ENCODE peak calls at places on chromosomes 11 and 22, in nine cellular contexts. One of them, this sample, is unnamed.

GRCh38 chr11:101866619-101867491 is 48.0 kb upstream of the CEP126 start:
- DNase-seq in activated T-helper 1 cell treated with anti-CD3 and anti-CD28 coated beads, Interleukin-12 subunit alpha, Interleukin-12 subunit beta, Interleukin-2, Interleukin-4 antibody, amounts not matched to agents 30 ng/mL and 10 ng/mL and 1 ng/mL, durations not matched to agents 14 hours and 24 hours and 36 hours: no peak
- DNase-seq in lower lobe of right lung: no peak
- DNase-seq in T follicular helper cell: no peak
- DNase-seq in brain microvascular endothelial cell: peak
- DNase-seq in GOT3: no peak
- DNase-seq in GM12891: no peak
- DNase-seq in kidney: no peak
- DNase-seq in NCI-H510A treated with DMSO at 0.1 percent for 48 hours: no peak
- DNase-seq in this sample: no peak

GRCh38 chr11:126585388-126586302 is 230.2 kb downstream of the ST3GAL4 start:
- DNase-seq in GM12891: no peak
- DNase-seq in kidney: no peak
- DNase-seq in GOT3: no peak
- DNase-seq in activated T-helper 1 cell treated with anti-CD3 and anti-CD28 coated beads, Interleukin-12 subunit alpha, Interleukin-12 subunit beta, Interleukin-2, Interleukin-4 antibody, amounts not matched to agents 30 ng/mL and 10 ng/mL and 1 ng/mL, durations not matched to agents 14 hours and 24 hours and 36 hours: no peak
- DNase-seq in T follicular helper cell: no peak
- DNase-seq in brain microvascular endothelial cell: peak
- DNase-seq in lower lobe of right lung: no peak
- DNase-seq in NCI-H510A treated with DMSO at 0.1 percent for 48 hours: peak
- DNase-seq in this sample: no peak

GRCh38 chr22:44289429-44290171 is 23.2 kb downstream of the SHISAL1 start:
- DNase-seq in T follicular helper cell: no peak
- DNase-seq in NCI-H510A treated with DMSO at 0.1 percent for 48 hours: no peak
- DNase-seq in GOT3: no peak
- DNase-seq in activated T-helper 1 cell treated with anti-CD3 and anti-CD28 coated beads, Interleukin-12 subunit alpha, Interleukin-12 subunit beta, Interleukin-2, Interleukin-4 antibody, amounts not matched to agents 30 ng/mL and 10 ng/mL and 1 ng/mL, durations not matched to agents 14 hours and 24 hours and 36 hours: no peak
- DNase-seq in GM12891: no peak
- DNase-seq in lower lobe of right lung: no peak
- DNase-seq in kidney: no peak
- DNase-seq in brain microvascular endothelial cell: no peak
- DNase-seq in this sample: no peak

GRCh38 chr22:38313384-38313955 is 3.8 kb downstream of the CSNK1E start:
- DNase-seq in T follicular helper cell: no peak
- DNase-seq in GM12891: no peak
- DNase-seq in kidney: peak
- DNase-seq in brain microvascular endothelial cell: peak
- DNase-seq in NCI-H510A treated with DMSO at 0.1 percent for 48 hours: no peak
- DNase-seq in GOT3: peak
- DNase-seq in activated T-helper 1 cell treated with anti-CD3 and anti-CD28 coated beads, Interleukin-12 subunit alpha, Interleukin-12 subunit beta, Interleukin-2, Interleukin-4 antibody, amounts not matched to agents 30 ng/mL and 10 ng/mL and 1 ng/mL, durations not matched to agents 14 hours and 24 hours and 36 hours: no peak
- DNase-seq in lower lobe of right lung: peak
- DNase-seq in this sample: peak

GRCh38 chr22:28004021-28004420 is 85.0 kb upstream of the PITPNB start:
- DNase-seq in T follicular helper cell: no peak
- DNase-seq in kidney: no peak
- DNase-seq in NCI-H510A treated with DMSO at 0.1 percent for 48 hours: no peak
- DNase-seq in GOT3: no peak
- DNase-seq in GM12891: no peak
- DNase-seq in activated T-helper 1 cell treated with anti-CD3 and anti-CD28 coated beads, Interleukin-12 subunit alpha, Interleukin-12 subunit beta, Interleukin-2, Interleukin-4 antibody, amounts not matched to agents 30 ng/mL and 10 ng/mL and 1 ng/mL, durations not matched to agents 14 hours and 24 hours and 36 hours: no peak
- DNase-seq in brain microvascular endothelial cell: no peak
- DNase-seq in lower lobe of right lung: no peak
- DNase-seq in this sample: no peak

GRCh38 chr22:43273902-43274484 is 69.2 kb downstream of the SCUBE1 start:
- DNase-seq in GOT3: no peak
- DNase-seq in T follicular helper cell: peak
- DNase-seq in lower lobe of right lung: no peak
- DNase-seq in GM12891: peak
- DNase-seq in activated T-helper 1 cell treated with anti-CD3 and anti-CD28 coated beads, Interleukin-12 subunit alpha, Interleukin-12 subunit beta, Interleukin-2, Interleukin-4 antibody, amounts not matched to agents 30 ng/mL and 10 ng/mL and 1 ng/mL, durations not matched to agents 14 hours and 24 hours and 36 hours: peak
- DNase-seq in NCI-H510A treated with DMSO at 0.1 percent for 48 hours: peak
- DNase-seq in kidney: no peak
- DNase-seq in brain microvascular endothelial cell: no peak
- DNase-seq in this sample: peak

GRCh38 chr22:46626356-46626755 is 6.2 kb downstream of the GRAMD4 start:
- DNase-seq in GOT3: no peak
- DNase-seq in T follicular helper cell: no peak
- DNase-seq in lower lobe of right lung: no peak
- DNase-seq in GM12891: no peak
- DNase-seq in brain microvascular endothelial cell: no peak
- DNase-seq in activated T-helper 1 cell treated with anti-CD3 and anti-CD28 coated beads, Interleukin-12 subunit alpha, Interleukin-12 subunit beta, Interleukin-2, Interleukin-4 antibody, amounts not matched to agents 30 ng/mL and 10 ng/mL and 1 ng/mL, durations not matched to agents 14 hours and 24 hours and 36 hours: no peak
- DNase-seq in kidney: peak
- DNase-seq in NCI-H510A treated with DMSO at 0.1 percent for 48 hours: no peak
- DNase-seq in this sample: no peak

GRCh38 chr22:45226681-45227186 is 14.0 kb downstream of the KIAA0930 start:
- DNase-seq in activated T-helper 1 cell treated with anti-CD3 and anti-CD28 coated beads, Interleukin-12 subunit alpha, Interleukin-12 subunit beta, Interleukin-2, Interleukin-4 antibody, amounts not matched to agents 30 ng/mL and 10 ng/mL and 1 ng/mL, durations not matched to agents 14 hours and 24 hours and 36 hours: no peak
- DNase-seq in T follicular helper cell: no peak
- DNase-seq in GOT3: no peak
- DNase-seq in NCI-H510A treated with DMSO at 0.1 percent for 48 hours: no peak
- DNase-seq in brain microvascular endothelial cell: no peak
- DNase-seq in GM12891: no peak
- DNase-seq in lower lobe of right lung: peak
- DNase-seq in kidney: peak
- DNase-seq in this sample: no peak

GRCh38 chr11:132685174-132685611 is 847.1 kb downstream of the OPCML start:
- DNase-seq in lower lobe of right lung: no peak
- DNase-seq in NCI-H510A treated with DMSO at 0.1 percent for 48 hours: no peak
- DNase-seq in GOT3: no peak
- DNase-seq in activated T-helper 1 cell treated with anti-CD3 and anti-CD28 coated beads, Interleukin-12 subunit alpha, Interleukin-12 subunit beta, Interleukin-2, Interleukin-4 antibody, amounts not matched to agents 30 ng/mL and 10 ng/mL and 1 ng/mL, durations not matched to agents 14 hours and 24 hours and 36 hours: no peak
- DNase-seq in GM12891: no peak
- DNase-seq in kidney: no peak
- DNase-seq in brain microvascular endothelial cell: peak
- DNase-seq in T follicular helper cell: no peak
- DNase-seq in this sample: no peak

GRCh38 chr11:2396471-2396870 is 4.1 kb upstream of the TSSC4 start:
- DNase-seq in activated T-helper 1 cell treated with anti-CD3 and anti-CD28 coated beads, Interleukin-12 subunit alpha, Interleukin-12 subunit beta, Interleukin-2, Interleukin-4 antibody, amounts not matched to agents 30 ng/mL and 10 ng/mL and 1 ng/mL, durations not matched to agents 14 hours and 24 hours and 36 hours: no peak
- DNase-seq in T follicular helper cell: no peak
- DNase-seq in GM12891: no peak
- DNase-seq in NCI-H510A treated with DMSO at 0.1 percent for 48 hours: no peak
- DNase-seq in kidney: no peak
- DNase-seq in lower lobe of right lung: no peak
- DNase-seq in GOT3: no peak
- DNase-seq in brain microvascular endothelial cell: no peak
- DNase-seq in this sample: no peak

GRCh38 chr11:45624095-45624494 is 41.3 kb downstream of the CHST1 start:
- DNase-seq in lower lobe of right lung: no peak
- DNase-seq in GOT3: no peak
- DNase-seq in NCI-H510A treated with DMSO at 0.1 percent for 48 hours: no peak
- DNase-seq in brain microvascular endothelial cell: no peak
- DNase-seq in kidney: no peak
- DNase-seq in T follicular helper cell: no peak
- DNase-seq in activated T-helper 1 cell treated with anti-CD3 and anti-CD28 coated beads, Interleukin-12 subunit alpha, Interleukin-12 subunit beta, Interleukin-2, Interleukin-4 antibody, amounts not matched to agents 30 ng/mL and 10 ng/mL and 1 ng/mL, durations not matched to agents 14 hours and 24 hours and 36 hours: no peak
- DNase-seq in GM12891: no peak
- DNase-seq in this sample: no peak

GRCh38 chr22:20015971-20016733 is 471 bp downstream of the ARVCF start:
- DNase-seq in GM12891: no peak
- DNase-seq in kidney: peak
- DNase-seq in lower lobe of right lung: peak
- DNase-seq in activated T-helper 1 cell treated with anti-CD3 and anti-CD28 coated beads, Interleukin-12 subunit alpha, Interleukin-12 subunit beta, Interleukin-2, Interleukin-4 antibody, amounts not matched to agents 30 ng/mL and 10 ng/mL and 1 ng/mL, durations not matched to agents 14 hours and 24 hours and 36 hours: peak
- DNase-seq in NCI-H510A treated with DMSO at 0.1 percent for 48 hours: no peak
- DNase-seq in brain microvascular endothelial cell: no peak
- DNase-seq in T follicular helper cell: no peak
- DNase-seq in GOT3: no peak
- DNase-seq in this sample: peak

GRCh38 chr11:87560352-87560751 is 522.6 kb downstream of the TMEM135 start:
- DNase-seq in NCI-H510A treated with DMSO at 0.1 percent for 48 hours: no peak
- DNase-seq in activated T-helper 1 cell treated with anti-CD3 and anti-CD28 coated beads, Interleukin-12 subunit alpha, Interleukin-12 subunit beta, Interleukin-2, Interleukin-4 antibody, amounts not matched to agents 30 ng/mL and 10 ng/mL and 1 ng/mL, durations not matched to agents 14 hours and 24 hours and 36 hours: no peak
- DNase-seq in brain microvascular endothelial cell: no peak
- DNase-seq in lower lobe of right lung: no peak
- DNase-seq in T follicular helper cell: no peak
- DNase-seq in GM12891: no peak
- DNase-seq in GOT3: no peak
- DNase-seq in kidney: no peak
- DNase-seq in this sample: no peak

GRCh38 chr11:134024420-134025085 is 44.3 kb upstream of the JAM3 start:
- DNase-seq in NCI-H510A treated with DMSO at 0.1 percent for 48 hours: no peak
- DNase-seq in kidney: no peak
- DNase-seq in GOT3: no peak
- DNase-seq in GM12891: no peak
- DNase-seq in activated T-helper 1 cell treated with anti-CD3 and anti-CD28 coated beads, Interleukin-12 subunit alpha, Interleukin-12 subunit beta, Interleukin-2, Interleukin-4 antibody, amounts not matched to agents 30 ng/mL and 10 ng/mL and 1 ng/mL, durations not matched to agents 14 hours and 24 hours and 36 hours: no peak
- DNase-seq in brain microvascular endothelial cell: no peak
- DNase-seq in T follicular helper cell: no peak
- DNase-seq in lower lobe of right lung: no peak
- DNase-seq in this sample: no peak

GRCh38 chr11:108431997-108432396 is 35.3 kb downstream of the C11orf65 start:
- DNase-seq in NCI-H510A treated with DMSO at 0.1 percent for 48 hours: no peak
- DNase-seq in kidney: no peak
- DNase-seq in GOT3: no peak
- DNase-seq in brain microvascular endothelial cell: no peak
- DNase-seq in T follicular helper cell: no peak
- DNase-seq in GM12891: no peak
- DNase-seq in activated T-helper 1 cell treated with anti-CD3 and anti-CD28 coated beads, Interleukin-12 subunit alpha, Interleukin-12 subunit beta, Interleukin-2, Interleukin-4 antibody, amounts not matched to agents 30 ng/mL and 10 ng/mL and 1 ng/mL, durations not matched to agents 14 hours and 24 hours and 36 hours: no peak
- DNase-seq in lower lobe of right lung: no peak
- DNase-seq in this sample: no peak

GRCh38 chr11:31823372-31824371 is 12.6 kb upstream of the PAX6 start:
- DNase-seq in activated T-helper 1 cell treated with anti-CD3 and anti-CD28 coated beads, Interleukin-12 subunit alpha, Interleukin-12 subunit beta, Interleukin-2, Interleukin-4 antibody, amounts not matched to agents 30 ng/mL and 10 ng/mL and 1 ng/mL, durations not matched to agents 14 hours and 24 hours and 36 hours: no peak
- DNase-seq in lower lobe of right lung: no peak
- DNase-seq in GM12891: peak
- DNase-seq in GOT3: no peak
- DNase-seq in NCI-H510A treated with DMSO at 0.1 percent for 48 hours: no peak
- DNase-seq in kidney: no peak
- DNase-seq in T follicular helper cell: no peak
- DNase-seq in brain microvascular endothelial cell: no peak
- DNase-seq in this sample: no peak

GRCh38 chr11:44949160-44950035 is 1.3 kb downstream of the TP53I11 start:
- DNase-seq in activated T-helper 1 cell treated with anti-CD3 and anti-CD28 coated beads, Interleukin-12 subunit alpha, Interleukin-12 subunit beta, Interleukin-2, Interleukin-4 antibody, amounts not matched to agents 30 ng/mL and 10 ng/mL and 1 ng/mL, durations not matched to agents 14 hours and 24 hours and 36 hours: no peak
- DNase-seq in kidney: peak
- DNase-seq in T follicular helper cell: no peak
- DNase-seq in NCI-H510A treated with DMSO at 0.1 percent for 48 hours: peak
- DNase-seq in GM12891: no peak
- DNase-seq in GOT3: no peak
- DNase-seq in lower lobe of right lung: peak
- DNase-seq in brain microvascular endothelial cell: peak
- DNase-seq in this sample: peak

GRCh38 chr11:102666331-102666957 is 39.1 kb downstream of the MMP27 start:
- DNase-seq in lower lobe of right lung: no peak
- DNase-seq in T follicular helper cell: peak
- DNase-seq in kidney: no peak
- DNase-seq in GM12891: peak
- DNase-seq in GOT3: no peak
- DNase-seq in brain microvascular endothelial cell: peak
- DNase-seq in NCI-H510A treated with DMSO at 0.1 percent for 48 hours: peak
- DNase-seq in activated T-helper 1 cell treated with anti-CD3 and anti-CD28 coated beads, Interleukin-12 subunit alpha, Interleukin-12 subunit beta, Interleukin-2, Interleukin-4 antibody, amounts not matched to agents 30 ng/mL and 10 ng/mL and 1 ng/mL, durations not matched to agents 14 hours and 24 hours and 36 hours: no peak
- DNase-seq in this sample: no peak

GRCh38 chr22:40531951-40532900 is 104.3 kb downstream of the MRTFA start:
- DNase-seq in brain microvascular endothelial cell: no peak
- DNase-seq in GOT3: no peak
- DNase-seq in lower lobe of right lung: no peak
- DNase-seq in NCI-H510A treated with DMSO at 0.1 percent for 48 hours: no peak
- DNase-seq in GM12891: no peak
- DNase-seq in activated T-helper 1 cell treated with anti-CD3 and anti-CD28 coated beads, Interleukin-12 subunit alpha, Interleukin-12 subunit beta, Interleukin-2, Interleukin-4 antibody, amounts not matched to agents 30 ng/mL and 10 ng/mL and 1 ng/mL, durations not matched to agents 14 hours and 24 hours and 36 hours: no peak
- DNase-seq in kidney: no peak
- DNase-seq in T follicular helper cell: no peak
- DNase-seq in this sample: no peak

GRCh38 chr11:82045748-82046457 is 687.8 kb downstream of the FAM181B start:
- DNase-seq in T follicular helper cell: no peak
- DNase-seq in GOT3: no peak
- DNase-seq in NCI-H510A treated with DMSO at 0.1 percent for 48 hours: no peak
- DNase-seq in GM12891: no peak
- DNase-seq in kidney: no peak
- DNase-seq in lower lobe of right lung: no peak
- DNase-seq in brain microvascular endothelial cell: no peak
- DNase-seq in activated T-helper 1 cell treated with anti-CD3 and anti-CD28 coated beads, Interleukin-12 subunit alpha, Interleukin-12 subunit beta, Interleukin-2, Interleukin-4 antibody, amounts not matched to agents 30 ng/mL and 10 ng/mL and 1 ng/mL, durations not matched to agents 14 hours and 24 hours and 36 hours: no peak
- DNase-seq in this sample: no peak

GRCh38 chr22:23110922-23111527 is 30.8 kb downstream of the RSPH14 start:
- DNase-seq in kidney: no peak
- DNase-seq in brain microvascular endothelial cell: no peak
- DNase-seq in GM12891: no peak
- DNase-seq in NCI-H510A treated with DMSO at 0.1 percent for 48 hours: peak
- DNase-seq in T follicular helper cell: no peak
- DNase-seq in activated T-helper 1 cell treated with anti-CD3 and anti-CD28 coated beads, Interleukin-12 subunit alpha, Interleukin-12 subunit beta, Interleukin-2, Interleukin-4 antibody, amounts not matched to agents 30 ng/mL and 10 ng/mL and 1 ng/mL, durations not matched to agents 14 hours and 24 hours and 36 hours: no peak
- DNase-seq in GOT3: no peak
- DNase-seq in lower lobe of right lung: no peak
- DNase-seq in this sample: no peak

GRCh38 chr22:21816787-21817496 is 50.5 kb downstream of the MAPK1 start:
- DNase-seq in activated T-helper 1 cell treated with anti-CD3 and anti-CD28 coated beads, Interleukin-12 subunit alpha, Interleukin-12 subunit beta, Interleukin-2, Interleukin-4 antibody, amounts not matched to agents 30 ng/mL and 10 ng/mL and 1 ng/mL, durations not matched to agents 14 hours and 24 hours and 36 hours: peak
- DNase-seq in T follicular helper cell: peak
- DNase-seq in lower lobe of right lung: no peak
- DNase-seq in GM12891: peak
- DNase-seq in brain microvascular endothelial cell: peak
- DNase-seq in NCI-H510A treated with DMSO at 0.1 percent for 48 hours: peak
- DNase-seq in GOT3: no peak
- DNase-seq in kidney: no peak
- DNase-seq in this sample: peak

GRCh38 chr11:113796663-113797259 is 17.2 kb downstream of the CLDN25 start:
- DNase-seq in lower lobe of right lung: no peak
- DNase-seq in kidney: no peak
- DNase-seq in NCI-H510A treated with DMSO at 0.1 percent for 48 hours: peak
- DNase-seq in T follicular helper cell: no peak
- DNase-seq in brain microvascular endothelial cell: peak
- DNase-seq in activated T-helper 1 cell treated with anti-CD3 and anti-CD28 coated beads, Interleukin-12 subunit alpha, Interleukin-12 subunit beta, Interleukin-2, Interleukin-4 antibody, amounts not matched to agents 30 ng/mL and 10 ng/mL and 1 ng/mL, durations not matched to agents 14 hours and 24 hours and 36 hours: no peak
- DNase-seq in GOT3: no peak
- DNase-seq in GM12891: no peak
- DNase-seq in this sample: no peak

GRCh38 chr11:665062-665706 is 28.1 kb downstream of the DRD4 start:
- DNase-seq in brain microvascular endothelial cell: no peak
- DNase-seq in GOT3: no peak
- DNase-seq in kidney: no peak
- DNase-seq in activated T-helper 1 cell treated with anti-CD3 and anti-CD28 coated beads, Interleukin-12 subunit alpha, Interleukin-12 subunit beta, Interleukin-2, Interleukin-4 antibody, amounts not matched to agents 30 ng/mL and 10 ng/mL and 1 ng/mL, durations not matched to agents 14 hours and 24 hours and 36 hours: no peak
- DNase-seq in GM12891: no peak
- DNase-seq in NCI-H510A treated with DMSO at 0.1 percent for 48 hours: no peak
- DNase-seq in T follicular helper cell: no peak
- DNase-seq in lower lobe of right lung: no peak
- DNase-seq in this sample: no peak

GRCh38 chr22:27876684-27877083 is 42.4 kb downstream of the PITPNB start:
- DNase-seq in GM12891: no peak
- DNase-seq in GOT3: no peak
- DNase-seq in lower lobe of right lung: no peak
- DNase-seq in activated T-helper 1 cell treated with anti-CD3 and anti-CD28 coated beads, Interleukin-12 subunit alpha, Interleukin-12 subunit beta, Interleukin-2, Interleukin-4 antibody, amounts not matched to agents 30 ng/mL and 10 ng/mL and 1 ng/mL, durations not matched to agents 14 hours and 24 hours and 36 hours: no peak
- DNase-seq in brain microvascular endothelial cell: peak
- DNase-seq in kidney: no peak
- DNase-seq in NCI-H510A treated with DMSO at 0.1 percent for 48 hours: no peak
- DNase-seq in T follicular helper cell: no peak
- DNase-seq in this sample: no peak

GRCh38 chr11:33916736-33917135 is 24.9 kb upstream of the LMO2 start:
- DNase-seq in GM12891: no peak
- DNase-seq in T follicular helper cell: no peak
- DNase-seq in kidney: no peak
- DNase-seq in activated T-helper 1 cell treated with anti-CD3 and anti-CD28 coated beads, Interleukin-12 subunit alpha, Interleukin-12 subunit beta, Interleukin-2, Interleukin-4 antibody, amounts not matched to agents 30 ng/mL and 10 ng/mL and 1 ng/mL, durations not matched to agents 14 hours and 24 hours and 36 hours: no peak
- DNase-seq in NCI-H510A treated with DMSO at 0.1 percent for 48 hours: no peak
- DNase-seq in brain microvascular endothelial cell: no peak
- DNase-seq in lower lobe of right lung: no peak
- DNase-seq in GOT3: no peak
- DNase-seq in this sample: no peak

GRCh38 chr11:60610702-60611101 is 88.7 kb upstream of the MS4A8 start:
- DNase-seq in lower lobe of right lung: no peak
- DNase-seq in kidney: no peak
- DNase-seq in activated T-helper 1 cell treated with anti-CD3 and anti-CD28 coated beads, Interleukin-12 subunit alpha, Interleukin-12 subunit beta, Interleukin-2, Interleukin-4 antibody, amounts not matched to agents 30 ng/mL and 10 ng/mL and 1 ng/mL, durations not matched to agents 14 hours and 24 hours and 36 hours: no peak
- DNase-seq in T follicular helper cell: no peak
- DNase-seq in GM12891: no peak
- DNase-seq in brain microvascular endothelial cell: no peak
- DNase-seq in GOT3: no peak
- DNase-seq in NCI-H510A treated with DMSO at 0.1 percent for 48 hours: no peak
- DNase-seq in this sample: no peak

GRCh38 chr22:22770280-22770871 is 117.2 kb upstream of the IGLL5 start:
- DNase-seq in GOT3: no peak
- DNase-seq in T follicular helper cell: peak
- DNase-seq in activated T-helper 1 cell treated with anti-CD3 and anti-CD28 coated beads, Interleukin-12 subunit alpha, Interleukin-12 subunit beta, Interleukin-2, Interleukin-4 antibody, amounts not matched to agents 30 ng/mL and 10 ng/mL and 1 ng/mL, durations not matched to agents 14 hours and 24 hours and 36 hours: peak
- DNase-seq in kidney: peak
- DNase-seq in lower lobe of right lung: no peak
- DNase-seq in GM12891: no peak
- DNase-seq in NCI-H510A treated with DMSO at 0.1 percent for 48 hours: peak
- DNase-seq in brain microvascular endothelial cell: peak
- DNase-seq in this sample: peak

GRCh38 chr11:26344647-26345046 is 12.7 kb downstream of the ANO3 start:
- DNase-seq in lower lobe of right lung: no peak
- DNase-seq in kidney: no peak
- DNase-seq in NCI-H510A treated with DMSO at 0.1 percent for 48 hours: no peak
- DNase-seq in brain microvascular endothelial cell: no peak
- DNase-seq in GOT3: no peak
- DNase-seq in T follicular helper cell: no peak
- DNase-seq in GM12891: no peak
- DNase-seq in activated T-helper 1 cell treated with anti-CD3 and anti-CD28 coated beads, Interleukin-12 subunit alpha, Interleukin-12 subunit beta, Interleukin-2, Interleukin-4 antibody, amounts not matched to agents 30 ng/mL and 10 ng/mL and 1 ng/mL, durations not matched to agents 14 hours and 24 hours and 36 hours: no peak
- DNase-seq in this sample: no peak

GRCh38 chr11:120858740-120859139 is 165.2 kb upstream of the TBCEL start:
- DNase-seq in GOT3: no peak
- DNase-seq in GM12891: no peak
- DNase-seq in NCI-H510A treated with DMSO at 0.1 percent for 48 hours: no peak
- DNase-seq in kidney: no peak
- DNase-seq in T follicular helper cell: no peak
- DNase-seq in lower lobe of right lung: no peak
- DNase-seq in brain microvascular endothelial cell: peak
- DNase-seq in activated T-helper 1 cell treated with anti-CD3 and anti-CD28 coated beads, Interleukin-12 subunit alpha, Interleukin-12 subunit beta, Interleukin-2, Interleukin-4 antibody, amounts not matched to agents 30 ng/mL and 10 ng/mL and 1 ng/mL, durations not matched to agents 14 hours and 24 hours and 36 hours: no peak
- DNase-seq in this sample: no peak

GRCh38 chr11:119671048-119671447 is 58.0 kb downstream of the NECTIN1 start:
- DNase-seq in NCI-H510A treated with DMSO at 0.1 percent for 48 hours: no peak
- DNase-seq in T follicular helper cell: no peak
- DNase-seq in lower lobe of right lung: no peak
- DNase-seq in kidney: peak
- DNase-seq in GM12891: no peak
- DNase-seq in brain microvascular endothelial cell: peak
- DNase-seq in GOT3: no peak
- DNase-seq in activated T-helper 1 cell treated with anti-CD3 and anti-CD28 coated beads, Interleukin-12 subunit alpha, Interleukin-12 subunit beta, Interleukin-2, Interleukin-4 antibody, amounts not matched to agents 30 ng/mL and 10 ng/mL and 1 ng/mL, durations not matched to agents 14 hours and 24 hours and 36 hours: no peak
- DNase-seq in this sample: no peak

This sample was measured in stimulated activated CD4-positive, alpha-beta T cell treated with anti-CD3 and anti-CD28 coated beads, Interleukin-2, amount 100 ng/mL, for 24 hours.